ENCODE peak calls at places on chromosome 9, in eight cellular contexts. W is HepG2, I is sigmoid colon, L is transverse colon, C is endothelial cell of umbilical vein, A is GM12878, Z is H1, V is HCT116. E is an unnamed sample.

GRCh38 chr9:113568481-113569321 is 105.2 kb downstream of the RGS3 start:
- DNase-seq in W (no peak), I (peak), L (no peak), C (no peak), A (no peak), Z (no peak), V (no peak), E (no peak)

GRCh38 chr9:131001021-131001420 is 8.0 kb upstream of the LAMC3 start:
- DNase-seq in W (no peak), I (no peak), L (no peak), C (no peak), A (no peak), Z (no peak), V (no peak), E (no peak)

GRCh38 chr9:137482094-137482781 is 23.1 kb upstream of the NSMF start:
- DNase-seq in W (peak), I (peak), L (no peak), C (peak), A (peak), Z (no peak), V (no peak), E (no peak)

GRCh38 chr9:77946969-77947368 is 84.6 kb downstream of the GNAQ start:
- DNase-seq in W (no peak), I (no peak), L (peak), C (no peak), A (no peak), Z (no peak), V (no peak), E (no peak)

GRCh38 chr9:28801144-28801799 is 1228.0 kb upstream of the C9orf72 start:
- DNase-seq in W (no peak), I (no peak), L (no peak), C (no peak), A (no peak), Z (no peak), V (no peak), E (no peak)

GRCh38 chr9:108727580-108728056 is 128.2 kb downstream of the ACTL7B start:
- DNase-seq in W (peak), I (peak), L (no peak), C (no peak), A (no peak), Z (no peak), V (no peak), E (no peak)

GRCh38 chr9:91778031-91778430 is 172.0 kb downstream of the ROR2 start:
- DNase-seq in W (no peak), I (peak), L (no peak), C (no peak), A (no peak), Z (no peak), V (no peak), E (peak)

GRCh38 chr9:749712-750111 is 91.8 kb upstream of the DMRT1 start:
- DNase-seq in W (no peak), I (peak), L (peak), C (no peak), A (no peak), Z (no peak), V (no peak), E (no peak)

GRCh38 chr9:97803167-97804058 is 49.6 kb upstream of the FOXE1 start:
- DNase-seq in W (peak), I (peak), L (peak), C (peak), A (no peak), Z (no peak), V (peak), E (no peak)

GRCh38 chr9:115587310-115587709 is 469.4 kb upstream of the TNC start:
- DNase-seq in W (no peak), I (no peak), L (no peak), C (no peak), A (no peak), Z (no peak), V (no peak), E (no peak)

GRCh38 chr9:92481029-92481633 is 1.2 kb downstream of the ASPN start:
- DNase-seq in W (no peak), I (no peak), L (no peak), C (no peak), A (no peak), Z (no peak), V (no peak), E (no peak)

GRCh38 chr9:129835860-129836223 is 584 bp downstream of the USP20 start:
- DNase-seq in W (no peak), I (no peak), L (no peak), C (peak), A (no peak), Z (no peak), V (no peak), E (no peak)

GRCh38 chr9:93256878-93257807 is 73.2 kb downstream of the WNK2 start:
- DNase-seq in W (no peak), I (peak), L (peak), C (no peak), A (no peak), Z (no peak), V (no peak), E (peak)

GRCh38 chr9:96464426-96464825 is 14.5 kb downstream of the HABP4 start:
- DNase-seq in W (no peak), I (no peak), L (no peak), C (no peak), A (no peak), Z (no peak), V (no peak), E (no peak)

GRCh38 chr9:131853434-131853833 is 113.6 kb upstream of the RAPGEF1 start:
- DNase-seq in W (no peak), I (no peak), L (no peak), C (no peak), A (no peak), Z (no peak), V (no peak), E (no peak)

GRCh38 chr9:92969516-92970466 is 22.5 kb downstream of the FGD3 start:
- DNase-seq in W (no peak), I (no peak), L (no peak), C (no peak), A (no peak), Z (no peak), V (no peak), E (no peak)

GRCh38 chr9:113695901-113696300 is 180.2 kb upstream of the ZNF618 start:
- DNase-seq in W (no peak), I (no peak), L (no peak), C (no peak), A (no peak), Z (no peak), V (peak), E (no peak)

GRCh38 chr9:132166599-132166998 is 4.7 kb downstream of the NTNG2 start:
- DNase-seq in W (no peak), I (no peak), L (no peak), C (peak), A (no peak), Z (no peak), V (no peak), E (no peak)

GRCh38 chr9:91489391-91489899 is 65.8 kb upstream of the NFIL3 start:
- DNase-seq in W (no peak), I (no peak), L (no peak), C (no peak), A (no peak), Z (no peak), V (no peak), E (no peak)

GRCh38 chr9:94097788-94098413 is 13.6 kb downstream of the PTPDC1 start:
- DNase-seq in W (no peak), I (peak), L (no peak), C (no peak), A (no peak), Z (no peak), V (peak), E (no peak)

GRCh38 chr9:15999422-16000339 is 446.8 kb downstream of the CCDC171 start:
- DNase-seq in W (no peak), I (no peak), L (no peak), C (peak), A (no peak), Z (no peak), V (peak), E (no peak)

GRCh38 chr9:93436655-93437407 is 14.7 kb upstream of the FAM120A start:
- DNase-seq in W (no peak), I (no peak), L (no peak), C (no peak), A (no peak), Z (no peak), V (no peak), E (no peak)

GRCh38 chr9:92762781-92763708 is 1.6 kb downstream of the BICD2 start:
- DNase-seq in W (no peak), I (no peak), L (no peak), C (no peak), A (no peak), Z (no peak), V (no peak), E (no peak)

GRCh38 chr9:7710686-7711085 is 88.9 kb downstream of the DMAC1 start:
- DNase-seq in W (no peak), I (no peak), L (no peak), C (no peak), A (no peak), Z (no peak), V (no peak), E (no peak)

GRCh38 chr9:137724114-137724445 is 105.3 kb downstream of the EHMT1 start:
- DNase-seq in W (no peak), I (no peak), L (no peak), C (no peak), A (no peak), Z (peak), V (no peak), E (no peak)

GRCh38 chr9:26655166-26655565 is 237.4 kb downstream of the CAAP1 start:
- DNase-seq in W (no peak), I (no peak), L (no peak), C (no peak), A (no peak), Z (no peak), V (no peak), E (no peak)

GRCh38 chr9:19946446-19947109 is 157.7 kb upstream of the SLC24A2 start:
- DNase-seq in W (no peak), I (no peak), L (no peak), C (peak), A (no peak), Z (no peak), V (no peak), E (no peak)

GRCh38 chr9:120610975-120611689 is 31.2 kb upstream of the CDK5RAP2 start:
- DNase-seq in W (peak), I (no peak), L (no peak), C (no peak), A (no peak), Z (no peak), V (no peak), E (no peak)

GRCh38 chr9:16671591-16672137 is 198.8 kb downstream of the BNC2 start:
- DNase-seq in W (no peak), I (no peak), L (no peak), C (no peak), A (peak), Z (no peak), V (no peak), E (no peak)

GRCh38 chr9:37371565-37372464 is 50.7 kb upstream of the GRHPR start:
- DNase-seq in W (no peak), I (no peak), L (no peak), C (no peak), A (peak), Z (no peak), V (no peak), E (no peak)

GRCh38 chr9:126504977-126505455 is 108.7 kb upstream of the LMX1B start:
- DNase-seq in W (no peak), I (peak), L (no peak), C (no peak), A (no peak), Z (no peak), V (no peak), E (no peak)

DNA sequence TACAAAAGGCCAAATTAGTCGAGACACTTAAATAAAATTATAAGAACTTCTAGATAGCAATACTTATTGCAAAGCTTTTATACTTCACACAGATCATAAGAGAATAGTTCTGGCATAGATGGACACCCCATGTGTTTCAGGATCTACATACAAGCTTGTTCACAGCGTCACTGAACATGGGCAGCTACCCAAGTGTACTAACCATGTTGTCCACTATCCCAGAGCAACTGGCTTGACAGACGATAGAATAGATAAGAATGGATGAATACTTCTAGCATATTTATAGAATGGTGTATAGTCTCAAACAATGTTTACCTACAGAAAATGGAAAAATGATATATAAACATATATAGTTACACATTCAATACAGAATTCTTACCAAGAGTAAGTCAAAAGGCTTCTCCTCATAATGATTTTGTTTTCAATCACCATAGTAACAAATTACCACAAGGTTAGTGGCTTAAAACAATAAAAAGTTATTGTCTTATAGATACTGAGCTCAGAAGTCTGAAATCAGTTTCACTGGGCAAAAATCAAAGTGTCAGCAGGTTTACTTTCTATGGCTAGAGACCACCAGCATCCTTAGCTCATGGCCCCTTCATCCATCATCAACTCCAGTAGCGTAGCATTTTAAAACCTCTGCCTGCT is 446.7 kb downstream of the DMRTA1 start:
- DNase-seq in W (no peak), I (no peak), L (peak), C (no peak), A (no peak), Z (no peak), V (no peak), E (no peak)
- TF ChIP-seq CTCF in W (no peak), I (no peak), L (no peak), C (no peak), A (no peak), Z (no peak), V (no peak), E (no peak)

GRCh38 chr9:117705386-117705785 is 1.2 kb downstream of the TLR4 start:
- DNase-seq in W (no peak), I (no peak), L (no peak), C (peak), A (no peak), Z (no peak), V (no peak), E (no peak)

GRCh38 chr9:117706421-117707150 is 2.4 kb downstream of the TLR4 start:
- DNase-seq in W (no peak), I (no peak), L (no peak), C (peak), A (no peak), Z (no peak), V (no peak), E (no peak)

GRCh38 chr9:117704597-117704996 is 394 bp downstream of the TLR4 start:
- DNase-seq in W (no peak), I (no peak), L (no peak), C (no peak), A (no peak), Z (no peak), V (no peak), E (no peak)

GRCh38 chr9:117703538-117703937 is 665 bp upstream of the TLR4 start:
- DNase-seq in W (no peak), I (no peak), L (no peak), C (no peak), A (no peak), Z (no peak), V (no peak), E (no peak)

GRCh38 chr9:117704024-117704575 is at the start of gene TLR4:
- DNase-seq in W (no peak), I (peak), L (peak), C (peak), A (peak), Z (no peak), V (no peak), E (no peak)
- TF ChIP-seq POLR2A in W (no peak), I (peak), L (peak), C (peak), A (no peak), Z (no peak), V (no peak), E (peak)

DNA sequence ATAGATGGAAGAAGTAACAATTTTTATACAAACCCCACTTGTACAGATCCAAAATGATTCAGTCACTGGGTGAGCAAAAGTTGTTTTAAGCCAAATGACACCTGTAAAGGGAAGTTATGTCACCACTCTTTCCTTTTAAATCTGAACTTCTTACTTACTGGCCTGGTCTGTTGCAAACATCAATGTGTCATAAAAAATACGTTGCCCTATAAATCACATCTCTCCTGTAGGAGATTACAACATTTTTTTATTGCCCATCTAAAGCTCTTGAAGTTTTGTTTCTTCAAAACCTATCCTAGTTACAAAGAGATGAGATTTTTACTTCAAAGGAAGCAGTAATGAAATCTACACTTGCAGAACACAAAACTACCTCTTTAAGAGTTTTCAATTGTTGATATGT is 1087.8 kb upstream of the DMAC1 start:
- DNase-seq in W (no peak), I (no peak), L (no peak), C (no peak), A (no peak), Z (no peak), V (no peak), E (no peak)
- TF ChIP-seq POLR2AphosphoS5 in W (no peak), I (no peak), L (no peak), C (no peak), A (no peak), Z (no peak), V (no peak), E (no peak)

DNA sequence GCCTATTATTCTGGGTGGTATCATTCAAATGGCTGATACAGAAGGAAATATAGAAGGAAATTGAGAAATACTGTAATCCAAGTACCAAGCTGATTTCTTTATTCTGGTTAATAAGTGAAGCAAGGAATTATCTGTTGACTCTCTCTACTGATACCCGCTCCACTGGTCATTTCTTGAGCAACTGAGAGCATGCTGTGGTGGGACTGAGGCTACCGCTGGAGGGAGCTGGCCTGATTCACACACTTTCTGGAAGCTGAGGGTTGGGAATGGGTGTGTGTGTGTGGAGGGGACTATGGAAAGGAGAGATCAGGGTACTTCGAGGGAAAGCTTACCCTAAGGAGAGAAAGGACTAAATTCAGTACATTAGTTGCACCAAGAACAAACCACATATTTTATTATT is 104.1 kb downstream of the UGCG start:
- DNase-seq in W (no peak), I (no peak), L (no peak), C (no peak), A (no peak), Z (no peak), V (no peak), E (no peak)
- TF ChIP-seq CTCF in W (no peak), I (no peak), L (no peak), C (no peak), A (no peak), Z (peak), V (no peak), E (no peak)

E was measured in vagina.